ENCODE peak calls at places on chromosomes 6 and 20, in five cellular contexts. One of them, this sample, is unnamed.
A peak's percentile ranks its signal among the peaks of the same experiment; 100 is the strongest.

GRCh38 chr20:22762576-22763256 is 178.3 kb upstream of the FOXA2 start:
- DNase-seq in posterior cingulate gyrus: no peak
- DNase-seq in GM23248: no peak
- DNase-seq in amygdala: no peak
- DNase-seq in naive thymus-derived CD8-positive, alpha-beta T cell: no peak
- DNase-seq in this sample: no peak

GRCh38 chr6:3706547-3707467 is 44.7 kb downstream of the PXDC1 start:
- DNase-seq in GM23248: no peak
- DNase-seq in posterior cingulate gyrus: no peak
- DNase-seq in amygdala: no peak
- DNase-seq in naive thymus-derived CD8-positive, alpha-beta T cell: no peak
- DNase-seq in this sample: no peak

GRCh38 chr20:59822291-59823029 is 111.0 kb downstream of the SYCP2 start:
- DNase-seq in amygdala: no peak
- DNase-seq in GM23248: no peak
- DNase-seq in naive thymus-derived CD8-positive, alpha-beta T cell: no peak
- DNase-seq in posterior cingulate gyrus: no peak
- DNase-seq in this sample: no peak

GRCh38 chr6:98847392-98847766 is 13.0 kb downstream of the POU3F2 start:
- DNase-seq in GM23248: no peak
- DNase-seq in posterior cingulate gyrus: no peak
- DNase-seq in amygdala: no peak
- DNase-seq in naive thymus-derived CD8-positive, alpha-beta T cell: no peak
- DNase-seq in this sample: no peak

GRCh38 chr6:45450132-45450531 is 72.4 kb upstream of the SUPT3H start:
- DNase-seq in posterior cingulate gyrus: no peak
- DNase-seq in naive thymus-derived CD8-positive, alpha-beta T cell: no peak
- DNase-seq in amygdala: no peak
- DNase-seq in GM23248: no peak
- DNase-seq in this sample: no peak

GRCh38 chr6:53361549-53362031 is 12.8 kb upstream of the ELOVL5 start:
- DNase-seq in posterior cingulate gyrus: no peak
- DNase-seq in GM23248: peak; percentile 70
- DNase-seq in amygdala: no peak
- DNase-seq in naive thymus-derived CD8-positive, alpha-beta T cell: peak; percentile 50
- DNase-seq in this sample: no peak

GRCh38 chr6:31557443-31558317 is 10.3 kb downstream of the NFKBIL1 start:
- DNase-seq in amygdala: no peak
- DNase-seq in GM23248: no peak
- DNase-seq in posterior cingulate gyrus: no peak
- DNase-seq in naive thymus-derived CD8-positive, alpha-beta T cell: no peak
- DNase-seq in this sample: no peak

GRCh38 chr20:51220293-51220706 is 197.4 kb upstream of the KCNG1 start:
- DNase-seq in GM23248: peak; percentile 49
- DNase-seq in amygdala: no peak
- DNase-seq in posterior cingulate gyrus: peak; percentile 71
- DNase-seq in naive thymus-derived CD8-positive, alpha-beta T cell: peak; percentile 45
- DNase-seq in this sample: peak; percentile 13

GRCh38 chr6:25175216-25175615 is 104.0 kb upstream of the CARMIL1 start:
- DNase-seq in GM23248: no peak
- DNase-seq in naive thymus-derived CD8-positive, alpha-beta T cell: no peak
- DNase-seq in posterior cingulate gyrus: no peak
- DNase-seq in amygdala: no peak
- DNase-seq in this sample: no peak

GRCh38 chr20:31236953-31237352 is 20.5 kb upstream of the DEFB115 start:
- DNase-seq in GM23248: no peak
- DNase-seq in naive thymus-derived CD8-positive, alpha-beta T cell: no peak
- DNase-seq in amygdala: no peak
- DNase-seq in posterior cingulate gyrus: no peak
- DNase-seq in this sample: no peak

GRCh38 chr6:169623343-169623742 is 78.5 kb downstream of the WDR27 start:
- DNase-seq in amygdala: no peak
- DNase-seq in naive thymus-derived CD8-positive, alpha-beta T cell: no peak
- DNase-seq in posterior cingulate gyrus: no peak
- DNase-seq in GM23248: no peak
- DNase-seq in this sample: no peak

GRCh38 chr6:11232968-11233626 is 629 bp upstream of the NEDD9 start:
- DNase-seq in GM23248: peak; percentile 44
- DNase-seq in amygdala: no peak
- DNase-seq in posterior cingulate gyrus: no peak
- DNase-seq in naive thymus-derived CD8-positive, alpha-beta T cell: no peak
- DNase-seq in this sample: no peak

GRCh38 chr6:36444470-36444869 is 1.7 kb downstream of the KCTD20 start:
- DNase-seq in naive thymus-derived CD8-positive, alpha-beta T cell: no peak
- DNase-seq in GM23248: peak; percentile 85
- DNase-seq in posterior cingulate gyrus: no peak
- DNase-seq in amygdala: no peak
- DNase-seq in this sample: no peak

This sample was measured in NK-92 treated with Interleukin-12 subunit alpha and Interleukin-12 subunit beta, amount 100 ng/mL, for 24 hours.